ENCODE peak calls at places on chromosomes 16 and 17, in six cellular contexts. G, N, F, K, J and I are unnamed samples.

GRCh38 chr16:64475627-64476351 is 646.1 kb downstream of the CDH11 start:
- DNase-seq in N (no peak), G (no peak), K (no peak), F (no peak), J (no peak), I (no peak)

GRCh38 chr16:15782573-15783365 is 74.1 kb downstream of the MYH11 start:
- DNase-seq in F (no peak), N (no peak), G (no peak), K (no peak), J (no peak), I (no peak)

GRCh38 chr17:35056013-35056412 is 7.5 kb downstream of the RFFL start:
- DNase-seq in F (no peak), J (no peak), K (no peak), G (no peak), N (no peak), I (no peak)

GRCh38 chr16:11407047-11407982 is 62.1 kb downstream of the RMI2 start:
- DNase-seq in J (peak), G (no peak), N (peak), K (peak), F (peak), I (peak)

GRCh38 chr16:20851601-20852000 is 45.3 kb downstream of the REXO5 start:
- DNase-seq in N (peak), F (no peak), J (no peak), K (no peak), G (no peak), I (peak)

GRCh38 chr16:15934991-15935390 is 14.4 kb upstream of the ABCC1 start:
- DNase-seq in J (no peak), G (no peak), K (no peak), N (no peak), F (no peak), I (no peak)

GRCh38 chr17:79600613-79601221 is 10.1 kb downstream of the RBFOX3 start:
- DNase-seq in F (no peak), J (no peak), G (no peak), K (no peak), N (no peak), I (no peak)

GRCh38 chr16:81618661-81619060 is 160.4 kb upstream of the PLCG2 start:
- DNase-seq in K (no peak), F (no peak), G (no peak), J (no peak), N (no peak), I (peak)

GRCh38 chr17:49576121-49576905 is 642 bp downstream of the NXPH3 start:
- DNase-seq in N (no peak), F (no peak), J (no peak), G (no peak), K (no peak), I (no peak)

GRCh38 chr17:57288034-57288752 is 31.9 kb downstream of the MSI2 start:
- DNase-seq in K (no peak), N (no peak), G (no peak), J (no peak), F (no peak), I (no peak)

GRCh38 chr17:80175411-80175810 is 5.6 kb downstream of the CARD14 start:
- DNase-seq in K (no peak), J (no peak), N (no peak), G (no peak), F (no peak), I (no peak)

GRCh38 chr16:89140401-89140800 is 31.1 kb upstream of the CDH15 start:
- DNase-seq in J (no peak), G (no peak), K (no peak), F (no peak), N (no peak), I (no peak)

GRCh38 chr16:28543072-28543471 is 4.3 kb upstream of the NUPR1 start:
- DNase-seq in K (no peak), G (no peak), F (no peak), J (no peak), N (no peak), I (peak)

GRCh38 chr17:75673487-75673886 is 6.3 kb downstream of the SAP30BP start:
- DNase-seq in N (no peak), F (no peak), J (no peak), K (no peak), G (no peak), I (no peak)

GRCh38 chr17:79850571-79851460 is 11.6 kb upstream of the CBX4 start:
- DNase-seq in N (no peak), G (no peak), F (no peak), K (no peak), J (no peak), I (no peak)

GRCh38 chr17:77445908-77446535 is 305.3 kb downstream of the SEC14L1 start:
- DNase-seq in F (no peak), G (no peak), J (no peak), N (no peak), K (no peak), I (no peak)

GRCh38 chr16:75204410-75204758 is 2.6 kb downstream of the CTRB2 start:
- DNase-seq in K (no peak), G (no peak), J (no peak), N (no peak), F (no peak), I (no peak)

GRCh38 chr16:67786491-67786890 is 19.9 kb downstream of the RANBP10 start:
- DNase-seq in F (no peak), G (no peak), J (no peak), N (no peak), K (no peak), I (no peak)

GRCh38 chr16:55710466-55710865 is 54.7 kb downstream of the SLC6A2 start:
- DNase-seq in J (no peak), G (no peak), K (no peak), N (no peak), F (no peak), I (no peak)

GRCh38 chr16:2523801-2524231 is 3.6 kb downstream of the AMDHD2 start:
- DNase-seq in J (no peak), K (no peak), G (no peak), F (no peak), N (no peak), I (no peak)

GRCh38 chr17:58665946-58666857 is 25.6 kb downstream of the TEX14 start:
- DNase-seq in N (no peak), F (no peak), G (no peak), J (no peak), K (no peak), I (no peak)

GRCh38 chr17:6548578-6549330 is 7.6 kb downstream of the PITPNM3 start:
- DNase-seq in K (no peak), N (no peak), G (no peak), F (no peak), J (no peak), I (no peak)

GRCh38 chr17:81295678-81296381 is 723 bp upstream of the SLC38A10 start:
- DNase-seq in N (no peak), K (peak), J (no peak), F (no peak), G (no peak), I (no peak)

GRCh38 chr16:84581161-84581560 is 36.7 kb downstream of the COTL1 start:
- DNase-seq in G (no peak), N (no peak), K (no peak), F (no peak), J (no peak), I (no peak)

GRCh38 chr17:78341559-78342437 is 18.1 kb downstream of the SOCS3 start:
- DNase-seq in G (no peak), F (no peak), N (peak), J (no peak), K (no peak), I (peak)